ENCODE peak calls at places on chromosomes 2 and 18, in six cellular contexts. N, W, U, E, H and B are unnamed samples. For H3K9me3 and H3K36me3, the result is how much of the 10 kb centered on the place peaks cover.

GRCh38 chr2:46615555-46616487 is 136.5 kb downstream of the TMEM247 start:
- DNase-seq in H (no peak), W (peak), N (peak), U (peak), E (no peak), B (no peak)

GRCh38 chr2:231356474-231356849 is 39.0 kb upstream of the B3GNT7 start:
- DNase-seq in N (no peak), U (no peak), W (no peak), H (no peak), E (no peak), B (no peak)

GRCh38 chr2:8303322-8303832 is 378.5 kb upstream of the ID2 start:
- DNase-seq in H (peak), E (no peak), W (no peak), U (peak), N (peak), B (no peak)

GRCh38 chr2:235319095-235319494 is 174.7 kb upstream of the AGAP1 start:
- DNase-seq in E (no peak), U (no peak), W (no peak), H (no peak), N (no peak), B (no peak)

GRCh38 chr2:238439912-238440311 is 13.2 kb downstream of the ASB1 start:
- DNase-seq in H (no peak), W (no peak), N (no peak), U (no peak), E (no peak), B (no peak)

GRCh38 chr2:237866119-237866621 is 6.7 kb downstream of the RAMP1 start:
- DNase-seq in N (peak), W (no peak), E (no peak), U (no peak), H (no peak), B (no peak)

GRCh38 chr2:39368846-39369245 is 68.2 kb downstream of the MAP4K3 start:
- DNase-seq in W (no peak), E (no peak), N (no peak), H (no peak), U (no peak), B (no peak)

GRCh38 chr2:120622886-120623753 is 112.5 kb upstream of the GLI2 start:
- DNase-seq in N (no peak), U (no peak), E (no peak), H (no peak), W (no peak), B (no peak)

GRCh38 chr2:41906325-41906700 is 141.5 kb upstream of the PKDCC start:
- DNase-seq in U (no peak), E (no peak), W (peak), H (no peak), N (no peak), B (no peak)

GRCh38 chr2:224331698-224332097 is 70.2 kb downstream of the FAM124B start:
- DNase-seq in W (no peak), U (no peak), E (no peak), N (no peak), H (no peak), B (no peak)

GRCh38 chr2:150207979-150208378 is 279.5 kb downstream of the RND3 start:
- DNase-seq in N (no peak), E (no peak), H (no peak), U (peak), W (no peak), B (no peak)

GRCh38 chr2:239816571-239816970 is 208.6 kb downstream of the NDUFA10 start:
- DNase-seq in E (no peak), H (no peak), W (no peak), N (no peak), U (no peak), B (no peak)

GRCh38 chr2:172465417-172466334 is 38.3 kb downstream of the ITGA6 start:
- DNase-seq in N (peak), E (no peak), H (peak), U (peak), W (peak), B (no peak)

GRCh38 chr2:188966728-188967127 is 7.4 kb upstream of the COL3A1 start:
- DNase-seq in E (no peak), N (no peak), H (no peak), W (no peak), U (no peak), B (no peak)

GRCh38 chr2:73087311-73087710 is 15.8 kb upstream of the SFXN5 start:
- DNase-seq in H (no peak), E (no peak), U (no peak), N (no peak), W (no peak), B (no peak)

GRCh38 chr2:143697744-143698143 is 568.5 kb downstream of the ARHGAP15 start:
- DNase-seq in W (no peak), U (no peak), N (no peak), E (no peak), H (no peak), B (no peak)

GRCh38 chr2:231663458-231664290 is 44.7 kb upstream of the PTMA start:
- DNase-seq in W (peak), N (no peak), E (no peak), H (no peak), U (no peak), B (no peak)

GRCh38 chr2:10427568-10427975 is 20.6 kb downstream of the ODC1 start:
- DNase-seq in N (no peak), U (no peak), E (no peak), W (no peak), H (no peak), B (no peak)

GRCh38 chr2:100522430-100522829 is 40.4 kb upstream of the PDCL3 start:
- DNase-seq in N (no peak), H (no peak), U (no peak), W (no peak), E (no peak), B (no peak)

GRCh38 chr2:64284751-64285150 is 140.5 kb upstream of the PELI1 start:
- DNase-seq in E (no peak), U (peak), N (no peak), H (peak), W (no peak), B (no peak)

GRCh38 chr18:9366126-9366714 is 31.6 kb downstream of the TWSG1 start:
- DNase-seq in H (no peak), U (peak), N (no peak), W (peak), E (peak), B (no peak)

GRCh38 chr2:119460076-119460475 is 28.4 kb downstream of the TMEM37 start:
- DNase-seq in H (no peak), N (no peak), E (no peak), U (no peak), W (no peak), B (no peak)

GRCh38 chr2:120939595-120940318 is 204.1 kb downstream of the GLI2 start:
- DNase-seq in H (no peak), N (no peak), W (no peak), E (no peak), U (no peak), B (no peak)

GRCh38 chr2:208406474-208407451 is at the start of gene PTH2R:
- DNase-seq in E (no peak), W (peak), H (peak), N (peak), U (no peak), B (no peak)

GRCh38 chr2:43192039-43192438 is 34.4 kb downstream of the ZFP36L2 start:
- DNase-seq in E (no peak), U (no peak), H (no peak), W (no peak), N (no peak), B (no peak)

GRCh38 chr18:23203891-23204432 is 68.7 kb downstream of the CABLES1 start:
- DNase-seq in U (no peak), W (no peak), E (no peak), N (no peak), H (no peak), B (no peak)
- H3K9me3 ChIP-seq in U (under half), W (under half), E (under half), N (under half), H (under half), B (under half)

DNA sequence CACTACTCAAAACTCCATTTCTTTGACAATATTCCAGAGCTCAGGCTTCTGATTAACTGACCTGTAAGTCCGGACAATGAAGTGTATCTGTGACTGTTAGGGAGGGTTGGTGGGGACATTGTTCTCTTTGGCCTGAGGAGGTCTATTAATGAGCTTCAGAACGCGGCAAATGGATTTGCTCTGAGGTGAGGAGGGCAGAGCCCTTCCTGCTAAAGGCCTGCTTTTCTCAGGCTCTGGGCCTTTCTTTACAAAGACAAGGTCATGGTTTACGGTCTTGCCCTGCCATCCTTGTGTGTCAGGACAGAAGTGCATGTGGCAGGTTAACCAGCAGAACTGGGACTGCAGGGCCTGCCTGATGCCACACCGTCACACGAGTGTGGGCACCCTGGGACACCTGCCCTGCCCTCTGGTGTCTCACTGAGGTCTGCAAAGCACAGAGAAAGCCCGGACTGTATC is 7.2 kb downstream of the ALKAL2 start:
- DNase-seq in N (no peak), H (no peak), U (peak), W (no peak), E (no peak), B (no peak)
- H3K36me3 ChIP-seq in N (half or more), H (under half), U (under half), W (under half), E (under half), B (under half)

GRCh38 chr2:190017837-190018236 is 44.7 kb downstream of the MSTN start:
- DNase-seq in U (no peak), N (no peak), W (no peak), E (no peak), H (no peak), B (no peak)
- H3K9me3 ChIP-seq in U (under half), N (under half), W (under half), E (under half), H (under half), B (under half)

GRCh38 chr2:86752934-86753333 is 32.8 kb downstream of the RMND5A start:
- DNase-seq in N (no peak), E (no peak), U (no peak), H (no peak), W (no peak), B (no peak)
- H3K36me3 ChIP-seq in N (under half), E (under half), U (under half), H (under half), W (under half), B (under half)